ENCODE peak calls at places on chromosomes 13 and 19, in five cellular contexts. W is Peyer's patch, E is K562, I is breast epithelium, C is tibial nerve. Q is an unnamed sample.

GRCh38 chr13:39616087-39616694 is 13.2 kb upstream of the LHFPL6 start:
- DNase-seq in W (no peak), E (peak), I (peak), C (peak), Q (peak)

GRCh38 chr19:3801412-3802096 is 15.4 kb upstream of the MATK start:
- DNase-seq in W (no peak), E (peak), I (peak), C (no peak), Q (no peak)

GRCh38 chr19:33066543-33066942 is 1.9 kb upstream of the RHPN2 start:
- DNase-seq in W (no peak), E (no peak), I (no peak), C (no peak), Q (no peak)

GRCh38 chr13:23965346-23965745 is 68.0 kb upstream of the C1QTNF9B start:
- DNase-seq in W (no peak), E (no peak), I (no peak), C (no peak), Q (no peak)

GRCh38 chr13:37194428-37194861 is 89.0 kb upstream of the CSNK1A1L start:
- DNase-seq in W (no peak), E (no peak), I (no peak), C (no peak), Q (no peak)

GRCh38 chr13:27005976-27006518 is 165.6 kb downstream of the USP12 start:
- DNase-seq in W (no peak), E (no peak), I (no peak), C (no peak), Q (no peak)

GRCh38 chr13:92804346-92804745 is 422.3 kb upstream of the GPC6 start:
- DNase-seq in W (no peak), E (no peak), I (no peak), C (no peak), Q (no peak)

GRCh38 chr13:82136880-82137279 is 1745.4 kb downstream of the SLITRK1 start:
- DNase-seq in W (no peak), E (no peak), I (no peak), C (no peak), Q (no peak)

GRCh38 chr13:37869756-37870488 is at the start of gene TRPC4:
- DNase-seq in W (no peak), E (peak), I (no peak), C (no peak), Q (peak)

GRCh38 chr13:97220151-97220900 is 1.8 kb upstream of the MBNL2 start:
- DNase-seq in W (no peak), E (no peak), I (no peak), C (no peak), Q (no peak)

GRCh38 chr19:5953034-5953589 is 24.8 kb downstream of the RANBP3 start:
- DNase-seq in W (no peak), E (no peak), I (no peak), C (no peak), Q (no peak)

GRCh38 chr19:19134687-19135158 is 3.6 kb downstream of the TMEM161A start:
- DNase-seq in W (no peak), E (peak), I (no peak), C (no peak), Q (no peak)

GRCh38 chr19:53037101-53038097 is 7.1 kb upstream of the ERVV-2 start:
- DNase-seq in W (no peak), E (peak), I (no peak), C (no peak), Q (no peak)

GRCh38 chr19:1652471-1653299 is at the start of gene TCF3:
- DNase-seq in W (peak), E (peak), I (peak), C (peak), Q (peak)
- TF ChIP-seq POLR2A in W (peak), E (peak), I (no peak), C (peak), Q (peak)

DNA sequence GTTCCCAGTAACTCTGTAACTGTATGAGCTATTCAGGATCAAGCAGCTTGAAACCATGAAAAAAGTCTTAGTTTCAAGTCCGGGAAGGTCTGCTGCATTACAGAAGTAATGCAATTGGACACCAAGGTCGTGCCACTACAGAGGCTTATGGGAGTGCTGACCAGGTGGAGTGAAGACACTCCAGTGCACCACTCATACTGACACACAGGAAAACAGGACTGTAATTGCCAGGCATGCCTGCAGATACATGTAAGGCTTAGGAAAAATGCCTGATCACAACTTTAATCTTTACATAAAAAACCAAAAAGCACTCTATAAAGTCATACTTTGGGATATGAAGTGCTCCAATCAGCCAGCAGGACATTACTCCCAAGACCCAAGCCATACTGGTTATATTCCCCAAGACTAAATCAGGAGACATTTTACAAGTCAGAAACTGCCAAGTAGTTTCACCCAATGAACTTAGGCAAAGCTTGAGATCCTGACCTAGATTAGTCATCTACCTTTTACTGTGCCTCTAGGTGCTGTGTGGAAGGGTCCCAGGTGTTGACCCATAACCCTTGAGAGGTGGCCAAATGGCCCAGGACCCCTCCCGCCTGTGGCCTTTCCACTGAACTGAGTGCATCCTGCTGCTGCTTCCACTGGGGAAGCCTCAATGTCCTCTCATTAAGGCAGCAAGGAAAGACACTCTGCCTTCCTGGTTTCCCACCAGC is 27.5 kb downstream of the ANKRD10 start:
- DNase-seq in W (no peak), E (no peak), I (no peak), C (no peak), Q (no peak)
- TF ChIP-seq POLR2A in W (no peak), E (no peak), I (no peak), C (no peak), Q (no peak)

GRCh38 chr19:954672-955494 is 29.0 kb downstream of the ARID3A start:
- DNase-seq in W (no peak), E (peak), I (no peak), C (no peak), Q (peak)

GRCh38 chr19:953501-954271 is 27.9 kb downstream of the ARID3A start:
- DNase-seq in W (no peak), E (no peak), I (no peak), C (no peak), Q (no peak)

GRCh38 chr19:954272-954671 is 28.4 kb downstream of the ARID3A start:
- DNase-seq in W (no peak), E (no peak), I (no peak), C (no peak), Q (no peak)

GRCh38 chr19:952049-952679 is 26.3 kb downstream of the ARID3A start:
- DNase-seq in W (no peak), E (no peak), I (no peak), C (no peak), Q (no peak)

DNA sequence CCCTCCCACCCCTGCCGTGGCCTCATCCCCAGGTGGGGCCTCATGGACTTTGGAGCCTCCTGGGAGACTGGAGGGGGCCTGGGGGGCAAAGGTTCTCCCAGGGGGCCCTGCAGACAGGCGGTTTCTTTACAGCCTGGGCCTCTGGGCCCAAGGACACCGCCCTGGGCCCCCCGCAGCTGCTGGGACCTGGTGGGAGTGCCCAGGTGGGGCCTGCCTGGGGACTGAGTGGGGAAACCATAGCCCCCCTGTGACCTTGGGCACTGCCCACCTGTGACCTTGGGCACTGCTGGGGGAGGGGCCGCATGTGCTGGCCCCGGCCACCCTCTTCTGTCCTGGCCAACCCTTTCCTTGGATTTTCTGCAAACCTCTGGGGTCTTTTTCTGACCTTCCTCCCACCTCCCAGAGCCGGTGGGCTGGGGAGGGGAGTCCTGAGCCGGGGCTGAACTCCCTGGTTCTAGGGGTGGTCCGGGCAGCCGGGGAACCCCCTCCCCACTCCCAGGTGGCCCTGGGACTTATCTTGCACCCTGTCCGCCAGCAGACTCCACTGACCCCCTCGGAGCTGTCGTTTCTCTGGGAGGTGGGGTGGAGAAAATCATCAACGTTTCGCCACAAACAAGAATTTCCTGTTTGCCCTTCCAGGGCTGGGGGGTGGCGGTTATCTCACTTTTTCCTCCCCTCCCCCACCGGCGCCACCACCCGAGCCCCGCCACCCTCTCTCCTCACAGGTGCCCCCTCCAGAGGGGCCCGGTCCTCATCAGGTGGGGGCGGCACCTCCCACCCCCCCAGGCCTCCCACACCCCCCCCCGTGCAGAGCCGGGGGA is 27.1 kb downstream of the ARID3A start:
- DNase-seq in W (peak), E (peak), I (no peak), C (no peak), Q (no peak)
- TF ChIP-seq POLR2A in W (no peak), E (peak), I (no peak), C (no peak), Q (no peak)

GRCh38 chr19:1942078-1942933 is 1.3 kb downstream of the CSNK1G2 start:
- DNase-seq in W (peak), E (no peak), I (peak), C (peak), Q (peak)
- TF ChIP-seq POLR2A in W (no peak), E (peak), I (no peak), C (peak), Q (peak)

GRCh38 chr13:50796463-50796862 is 47.0 kb downstream of the DLEU7 start:
- DNase-seq in W (no peak), E (no peak), I (no peak), C (no peak), Q (no peak)
- TF ChIP-seq POLR2A in W (no peak), E (no peak), I (no peak), C (no peak), Q (no peak)

DNA sequence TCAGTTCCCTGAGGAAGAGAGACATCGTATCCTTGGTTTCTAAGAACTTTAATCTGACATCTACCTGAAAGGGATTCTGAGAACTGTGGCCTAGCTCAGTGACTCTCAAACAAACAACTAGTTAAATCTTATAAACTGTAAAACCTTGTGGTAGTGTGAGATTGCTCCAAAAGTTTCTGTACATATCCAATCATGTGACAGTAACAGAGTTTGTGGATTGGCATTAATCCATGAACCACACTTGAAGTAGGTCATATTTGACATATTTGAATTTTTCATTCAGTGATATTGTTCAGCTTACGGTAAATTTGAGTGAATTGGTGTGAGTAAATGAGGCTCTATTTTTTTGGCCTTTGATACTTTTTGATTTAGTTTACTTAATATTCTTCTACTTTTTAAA is 15.0 kb downstream of the TDRD3 start:
- DNase-seq in W (no peak), E (no peak), I (no peak), C (no peak), Q (no peak)
- TF ChIP-seq POLR2A in W (no peak), E (no peak), I (no peak), C (no peak), Q (no peak)

DNA sequence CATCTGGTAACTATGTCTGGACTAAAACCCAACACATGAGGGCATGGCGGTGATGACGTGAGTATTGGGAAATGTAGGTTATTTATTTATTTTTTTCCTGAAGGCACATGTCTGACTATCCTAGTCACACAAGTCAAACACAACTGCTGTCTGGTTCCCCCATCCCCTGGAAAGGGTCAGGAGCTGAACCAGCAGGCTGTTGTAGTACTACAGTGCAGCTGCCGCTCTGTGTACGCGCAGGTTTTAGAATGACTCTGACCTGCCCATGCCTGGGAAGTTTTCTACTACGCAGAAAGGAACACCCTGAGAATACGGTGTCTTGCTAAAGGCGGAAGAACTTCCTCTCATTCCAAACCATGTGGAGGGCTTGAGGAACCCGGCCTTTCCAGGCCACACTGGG is 1.2 kb downstream of the SLC7A1 start:
- DNase-seq in W (peak), E (no peak), I (peak), C (peak), Q (peak)
- TF ChIP-seq POLR2A in W (peak), E (no peak), I (no peak), C (no peak), Q (no peak)